ENCODE peak calls at places on chromosomes 13 and 19, in six cellular contexts. A is uterus, N is transverse colon, C is NB4, Z is prostate gland, T is right lobe of liver. P is an unnamed sample.

GRCh38 chr13:100537951-100538462 is 50.6 kb downstream of the GGACT start:
- DNase-seq in N (no peak), C (no peak), A (no peak), Z (no peak), T (no peak), P (no peak)

GRCh38 chr19:6220385-6221191 is 59.2 kb downstream of the MLLT1 start:
- DNase-seq in A (peak), C (no peak), Z (no peak), N (peak), T (peak), P (no peak)

GRCh38 chr19:406999-407491 is 1.9 kb downstream of the C2CD4C start:
- DNase-seq in N (no peak), Z (no peak), A (no peak), T (no peak), C (no peak), P (no peak)

GRCh38 chr13:24217601-24218281 is 57.2 kb downstream of the SPATA13 start:
- DNase-seq in N (peak), T (peak), C (peak), Z (no peak), A (no peak), P (peak)

GRCh38 chr13:35345992-35346391 is 130.5 kb downstream of the MAB21L1 start:
- DNase-seq in Z (no peak), C (no peak), A (no peak), N (no peak), T (no peak), P (no peak)

GRCh38 chr19:15422311-15423075 is 3.7 kb upstream of the AKAP8L start:
- DNase-seq in N (no peak), C (no peak), Z (no peak), A (no peak), T (no peak), P (no peak)

GRCh38 chr19:13505761-13506549 is at the start of gene CACNA1A:
- DNase-seq in T (peak), N (no peak), Z (no peak), A (no peak), C (no peak), P (no peak)

GRCh38 chr13:113616991-113617749 is 32.6 kb downstream of the TFDP1 start:
- DNase-seq in Z (no peak), T (no peak), A (no peak), C (peak), N (no peak), P (no peak)

GRCh38 chr19:2180114-2180513 is 16.4 kb downstream of the DOT1L start:
- DNase-seq in A (no peak), Z (no peak), N (no peak), C (no peak), T (no peak), P (no peak)

GRCh38 chr13:101452519-101453485 is at the start of gene ITGBL1:
- DNase-seq in C (no peak), Z (no peak), N (no peak), T (no peak), A (no peak), P (no peak)

GRCh38 chr19:35403116-35403760 is 32.4 kb downstream of the GPR42 start:
- DNase-seq in T (no peak), N (no peak), A (no peak), Z (no peak), C (no peak), P (peak)

GRCh38 chr13:46295531-46296464 is 84.1 kb downstream of the LRRC63 start:
- DNase-seq in Z (no peak), A (no peak), T (peak), C (peak), N (peak), P (peak)

GRCh38 chr13:48561461-48562224 is 28.8 kb upstream of the RCBTB2 start:
- DNase-seq in N (no peak), Z (no peak), T (no peak), A (no peak), C (peak), P (peak)

GRCh38 chr13:109058071-109058470 is 428.7 kb downstream of the MYO16 start:
- DNase-seq in N (no peak), A (no peak), Z (no peak), C (no peak), T (no peak), P (no peak)

GRCh38 chr19:4354897-4355296 is 11.5 kb downstream of the MPND start:
- DNase-seq in C (no peak), T (no peak), A (no peak), N (no peak), Z (no peak), P (no peak)

GRCh38 chr13:97255515-97255999 is 33.4 kb downstream of the MBNL2 start:
- DNase-seq in T (no peak), N (no peak), C (no peak), A (no peak), Z (no peak), P (peak)

GRCh38 chr19:56885173-56885679 is 44.7 kb upstream of the PEG3 start:
- DNase-seq in Z (no peak), C (no peak), N (no peak), T (no peak), A (no peak), P (no peak)

GRCh38 chr13:76647550-76647949 is 238.7 kb downstream of the KCTD12 start:
- DNase-seq in T (no peak), N (no peak), C (no peak), Z (no peak), A (no peak), P (no peak)

GRCh38 chr13:98599502-98600328 is 22.8 kb upstream of the STK24 start:
- DNase-seq in A (no peak), T (no peak), Z (no peak), N (no peak), C (no peak), P (no peak)

GRCh38 chr19:6970478-6970877 is 50.8 kb downstream of the MBD3L2B start:
- DNase-seq in T (no peak), A (no peak), C (peak), N (no peak), Z (no peak), P (no peak)

GRCh38 chr13:40479196-40479845 is 187.1 kb downstream of the FOXO1 start:
- DNase-seq in A (no peak), C (no peak), Z (no peak), N (no peak), T (peak), P (no peak)

GRCh38 chr13:27389891-27390290 is 34.5 kb upstream of the GTF3A start:
- DNase-seq in N (no peak), A (no peak), Z (no peak), C (no peak), T (no peak), P (no peak)

GRCh38 chr19:10110972-10111317 is 548 bp upstream of the P2RY11 start:
- DNase-seq in C (no peak), T (no peak), Z (no peak), A (no peak), N (no peak), P (no peak)

GRCh38 chr19:36092566-36092965 is 18.4 kb upstream of the OVOL3 start:
- DNase-seq in T (no peak), A (no peak), N (no peak), C (no peak), Z (no peak), P (no peak)

GRCh38 chr13:102333320-102334181 is 68.3 kb downstream of the FGF14 start:
- DNase-seq in T (no peak), N (no peak), A (no peak), C (peak), Z (no peak), P (no peak)

GRCh38 chr13:76865109-76865508 is 21.1 kb downstream of the KCTD12 start:
- DNase-seq in N (no peak), T (no peak), C (no peak), Z (no peak), A (no peak), P (no peak)

GRCh38 chr19:3712663-3713531 is 4.7 kb downstream of the TJP3 start:
- DNase-seq in N (peak), Z (peak), A (no peak), C (no peak), T (no peak), P (no peak)

GRCh38 chr13:96858133-96858826 is 136.0 kb downstream of the OXGR1 start:
- DNase-seq in Z (no peak), C (no peak), A (no peak), T (no peak), N (no peak), P (no peak)

GRCh38 chr19:8426283-8426682 is 13.2 kb downstream of the MARCHF2 start:
- DNase-seq in A (no peak), Z (no peak), T (no peak), C (no peak), N (no peak), P (no peak)

GRCh38 chr13:71290963-71291937 is 575.8 kb downstream of the DACH1 start:
- DNase-seq in Z (no peak), N (peak), C (peak), T (peak), A (peak), P (peak)

GRCh38 chr19:57118848-57119247 is 937 bp upstream of the USP29 start:
- DNase-seq in N (no peak), A (no peak), T (no peak), Z (no peak), C (no peak), P (no peak)

GRCh38 chr19:56538254-56538760 is 441 bp upstream of the ZFP28 start:
- DNase-seq in Z (peak), N (peak), T (peak), C (peak), A (peak), P (peak)

GRCh38 chr19:2245273-2245672 is 3.9 kb upstream of the AMH start:
- DNase-seq in T (no peak), C (no peak), A (no peak), N (no peak), Z (no peak), P (no peak)

GRCh38 chr13:78325585-78325984 is 277.8 kb downstream of the POU4F1 start:
- DNase-seq in C (no peak), Z (no peak), T (no peak), A (no peak), N (no peak), P (no peak)

GRCh38 chr13:54950546-54950945 is 1921.9 kb downstream of the OLFM4 start:
- DNase-seq in N (no peak), Z (no peak), C (no peak), A (no peak), T (no peak), P (no peak)

GRCh38 chr13:81408647-81409046 is 1067.7 kb upstream of the SPRY2 start:
- DNase-seq in Z (no peak), T (no peak), N (no peak), A (no peak), C (no peak), P (no peak)

GRCh38 chr19:51777570-51778460 is 16.8 kb downstream of the FPR2 start:
- DNase-seq in C (peak), N (peak), A (peak), Z (peak), T (peak), P (peak)

GRCh38 chr13:67134322-67135129 is 95.6 kb downstream of the PCDH9 start:
- DNase-seq in Z (no peak), C (no peak), N (no peak), T (no peak), A (no peak), P (no peak)

GRCh38 chr19:47037766-47038165 is 10.7 kb downstream of the TMEM160 start:
- DNase-seq in T (no peak), A (no peak), Z (no peak), N (no peak), C (no peak), P (no peak)

GRCh38 chr19:47035127-47035494 is 13.3 kb downstream of the TMEM160 start:
- DNase-seq in N (no peak), Z (no peak), A (no peak), T (no peak), C (peak), P (peak)

GRCh38 chr19:47036233-47036651 is 12.2 kb downstream of the TMEM160 start:
- DNase-seq in C (peak), A (no peak), Z (no peak), N (peak), T (no peak), P (peak)

GRCh38 chr19:47032171-47032811 is 12.7 kb downstream of the NPAS1 start:
- DNase-seq in Z (peak), A (no peak), N (peak), C (peak), T (peak), P (peak)

GRCh38 chr19:47035495-47036232 is 12.8 kb downstream of the TMEM160 start:
- DNase-seq in C (peak), T (peak), Z (peak), N (peak), A (peak), P (peak)
- TF ChIP-seq POLR2A in C (peak), T (no peak), Z (peak), N (peak), A (no peak), P (peak)

GRCh38 chr19:33052352-33052972 is 12.2 kb downstream of the RHPN2 start:
- DNase-seq in A (peak), N (peak), Z (peak), T (peak), C (peak), P (no peak)

GRCh38 chr19:33048806-33049676 is 15.6 kb downstream of the RHPN2 start:
- DNase-seq in N (no peak), A (no peak), C (no peak), Z (no peak), T (no peak), P (no peak)

GRCh38 chr19:33050110-33050509 is 14.6 kb downstream of the RHPN2 start:
- DNase-seq in N (no peak), A (no peak), T (no peak), Z (no peak), C (no peak), P (no peak)

GRCh38 chr19:33047422-33047821 is 17.3 kb downstream of the RHPN2 start:
- DNase-seq in C (no peak), Z (no peak), A (no peak), N (peak), T (no peak), P (no peak)
- TF ChIP-seq POLR2A in C (no peak), Z (peak), A (no peak), N (peak), T (no peak), P (no peak)

GRCh38 chr19:54192972-54193371 is 1.9 kb downstream of the TSEN34 start:
- DNase-seq in C (no peak), N (no peak), T (no peak), Z (no peak), A (no peak), P (no peak)

GRCh38 chr19:54191671-54192453 is 754 bp downstream of the TSEN34 start:
- DNase-seq in C (no peak), A (no peak), N (no peak), T (no peak), Z (no peak), P (no peak)

GRCh38 chr19:54190503-54190941 is 586 bp upstream of the TSEN34 start:
- DNase-seq in C (peak), N (peak), T (peak), Z (peak), A (peak), P (peak)

GRCh38 chr19:54189668-54190502 is 505 bp upstream of the MBOAT7 start:
- DNase-seq in C (peak), A (peak), T (peak), N (peak), Z (peak), P (peak)

DNA sequence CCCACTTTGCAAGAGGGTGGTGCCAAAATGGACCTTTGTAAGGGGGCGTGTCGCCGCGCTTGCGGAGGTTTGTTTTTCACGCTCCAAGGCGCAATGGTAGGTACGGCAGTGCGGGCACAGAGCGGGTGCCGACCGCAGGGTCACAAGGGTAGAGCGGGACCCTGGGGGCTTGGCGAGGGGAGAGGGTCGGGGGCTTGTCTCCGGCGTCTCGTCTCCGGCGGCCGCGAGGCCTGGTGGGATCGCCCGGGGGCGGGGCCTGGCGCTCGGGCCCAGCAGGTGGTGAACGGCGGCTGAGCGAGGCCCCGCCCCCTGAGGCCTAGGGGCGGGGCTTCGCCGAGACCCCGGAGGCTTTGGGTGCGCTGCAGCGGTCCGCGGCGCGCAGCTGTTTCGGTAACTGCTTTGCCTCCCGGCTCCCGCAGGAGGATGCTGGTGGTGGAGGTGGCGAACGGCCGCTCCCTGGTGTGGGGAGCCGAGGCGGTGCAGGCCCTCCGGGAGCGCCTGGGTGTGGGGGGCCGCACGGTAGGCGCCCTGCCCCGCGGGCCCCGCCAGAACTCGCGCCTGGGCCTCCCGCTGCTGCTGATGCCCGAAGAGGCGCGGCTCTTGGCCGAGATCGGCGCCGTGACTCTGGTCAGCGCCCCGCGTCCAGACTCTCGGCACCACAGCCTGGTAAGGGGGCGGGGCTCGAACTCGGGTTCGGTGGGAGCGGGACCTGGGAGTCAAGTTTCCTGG is at the start of gene TSEN34:
- DNase-seq in T (peak), A (peak), C (peak), N (peak), Z (peak), P (peak)
- TF ChIP-seq POLR2A in T (peak), A (peak), C (peak), N (peak), Z (peak), P (peak)

GRCh38 chr13:74114202-74114601 is 20.0 kb downstream of the KLF12 start:
- DNase-seq in C (no peak), Z (no peak), N (no peak), T (no peak), A (no peak), P (no peak)
- TF ChIP-seq POLR2A in C (no peak), Z (no peak), N (no peak), T (no peak), A (no peak), P (no peak)

DNA sequence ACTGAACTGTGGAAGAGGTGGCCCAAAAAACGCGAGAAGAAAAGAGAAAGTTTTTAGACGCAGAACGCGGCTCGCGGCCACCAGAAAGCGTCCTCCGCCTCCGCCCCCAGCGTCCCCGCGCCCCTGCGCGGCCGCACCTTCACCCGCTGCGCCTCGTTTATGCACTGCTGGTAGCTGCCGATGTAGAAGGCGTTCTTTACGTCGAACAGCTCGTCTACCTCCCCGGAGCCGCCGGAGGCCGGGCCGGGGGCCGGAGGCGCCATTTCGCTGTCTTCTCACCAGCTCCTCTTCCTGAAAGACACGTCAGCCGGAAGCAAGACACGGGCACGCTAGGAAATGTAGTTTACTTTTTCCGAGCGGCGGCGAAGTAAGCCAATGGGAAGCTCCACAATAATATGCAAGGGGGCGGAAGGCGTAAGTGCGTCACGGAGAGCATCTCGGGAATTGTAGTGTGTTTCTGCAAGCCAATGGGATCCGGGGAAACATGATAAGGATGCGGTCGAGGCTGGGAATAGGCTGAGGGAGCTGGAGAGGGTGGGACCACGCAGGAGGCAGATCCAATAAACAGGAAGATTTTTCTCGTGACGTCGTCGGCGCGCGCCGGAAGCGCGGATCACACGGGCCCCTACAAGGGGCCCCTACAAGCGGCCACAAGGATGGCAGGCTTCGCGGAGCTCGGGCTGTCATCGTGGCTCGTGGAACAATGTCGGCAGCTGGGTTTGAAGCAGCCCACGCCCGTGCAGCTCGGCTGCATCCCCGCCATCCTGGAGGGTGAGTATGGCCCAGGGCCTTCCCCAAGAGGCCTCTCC is at the start of the genes COPE and DDX49:
- DNase-seq in A (peak), Z (peak), C (peak), N (peak), T (peak), P (peak)
- TF ChIP-seq POLR2A in A (peak), Z (peak), C (peak), N (peak), T (peak), P (peak)